ENCODE peak calls at places on chromosomes 7 and 10, in ten cellular contexts. T is DND-41; L is heart left ventricle; I is ovary; J is WTC11; K is retinal pigment epithelial cell; O is CD4-positive, alpha-beta T cell; N is HFF-Myc; H is RWPE2; Z is fibroblast of mammary gland. S is an unnamed sample.

GRCh38 chr7:92731327-92732063 is 104.9 kb downstream of the CDK6 start:
- DNase-seq in T (no peak), L (no peak), I (no peak), J (no peak), K (no peak), O (no peak), N (no peak), H (no peak), Z (no peak), S (no peak)

GRCh38 chr10:42952358-42952757 is 124.5 kb upstream of the RET start:
- DNase-seq in T (no peak), L (peak; percentile 76), I (peak; percentile 19), J (peak; percentile 87), K (no peak), O (no peak), N (no peak), H (peak; percentile 66), Z (no peak), S (peak; percentile 17)

GRCh38 chr7:157195868-157196267 is 57.1 kb downstream of the UBE3C start:
- DNase-seq in T (no peak), L (no peak), I (no peak), J (no peak), K (no peak), O (no peak), N (no peak), H (no peak), Z (no peak), S (no peak)

GRCh38 chr10:34434119-34434594 is 380.9 kb downstream of the PARD3 start:
- DNase-seq in T (no peak), L (no peak), I (no peak), J (no peak), K (no peak), O (no peak), N (peak; percentile 79), H (no peak), Z (peak; percentile 92), S (no peak)

GRCh38 chr10:97520978-97521761 is 22.4 kb downstream of the UBTD1 start:
- DNase-seq in T (no peak), L (no peak), I (no peak), J (peak; percentile 33), K (no peak), O (no peak), N (no peak), H (no peak), Z (no peak), S (no peak)

GRCh38 chr10:46548781-46549090 is 7.7 kb downstream of the GPRIN2 start:
- DNase-seq in T (peak; percentile 3), L (no peak), I (peak; percentile 33), J (no peak), K (no peak), O (no peak), N (no peak), H (no peak), Z (no peak), S (no peak)

GRCh38 chr7:111499027-111499426 is 63.3 kb downstream of the IMMP2L start:
- DNase-seq in T (no peak), L (no peak), I (no peak), J (no peak), K (no peak), O (no peak), N (peak; percentile 74), H (peak; percentile 86), Z (peak; percentile 91), S (no peak)

GRCh38 chr7:44101966-44102845 is 1.9 kb upstream of the AEBP1 start:
- DNase-seq in T (no peak), L (no peak), I (no peak), J (no peak), K (no peak), O (no peak), N (peak; percentile 47), H (no peak), Z (peak; percentile 95), S (no peak)

GRCh38 chr7:70392282-70392681 is 739.7 kb upstream of the GALNT17 start:
- DNase-seq in T (no peak), L (no peak), I (no peak), J (no peak), K (no peak), O (no peak), N (no peak), H (no peak), Z (peak; percentile 91), S (no peak)

GRCh38 chr10:89653410-89653828 is 8.4 kb upstream of the PANK1 start:
- DNase-seq in T (peak; percentile 8), L (no peak), I (no peak), J (no peak), K (peak; percentile 85), O (no peak), N (no peak), H (no peak), Z (peak; percentile 17), S (no peak)

GRCh38 chr10:125001313-125002043 is 59.6 kb downstream of the ZRANB1 start:
- DNase-seq in T (no peak), L (peak; percentile 44), I (peak; percentile 60), J (peak; percentile 9), K (no peak), O (no peak), N (no peak), H (no peak), Z (no peak), S (peak; percentile 18)

GRCh38 chr7:44067064-44067951 is 1.9 kb upstream of the PGAM2 start:
- DNase-seq in T (no peak), L (peak; percentile 22), I (peak; percentile 30), J (no peak), K (no peak), O (no peak), N (no peak), H (peak; percentile 38), Z (no peak), S (no peak)

DNA sequence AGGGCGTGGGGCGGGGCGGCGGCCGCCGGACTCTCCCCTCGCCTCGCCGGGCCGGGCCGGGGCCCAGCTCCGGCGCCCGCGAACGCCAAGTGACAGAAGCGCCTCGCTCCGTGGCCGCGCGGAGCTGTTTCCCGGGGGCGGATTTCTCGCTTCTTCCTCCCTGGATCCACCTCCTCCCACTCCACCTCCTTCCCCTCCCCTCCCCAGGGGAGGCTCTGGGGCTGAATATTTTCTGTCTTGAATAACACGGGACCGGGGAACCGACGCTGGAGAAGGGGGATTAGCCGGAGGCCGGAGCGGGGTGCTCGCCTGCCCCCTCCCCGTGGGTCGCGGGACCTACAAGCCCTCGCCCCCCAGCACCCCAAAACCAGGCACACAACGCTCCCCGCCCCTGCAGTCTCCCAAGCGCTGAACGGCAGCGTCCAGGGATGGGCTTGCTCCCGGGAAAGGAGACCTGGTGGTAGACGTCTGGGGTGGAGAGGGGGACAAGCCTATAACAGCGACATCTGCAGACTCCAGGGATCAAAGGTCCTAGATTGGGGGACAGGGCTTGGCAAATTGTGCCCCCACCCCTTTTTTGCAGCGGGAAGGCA is at the start of gene ARHGAP21:
- DNase-seq in T (peak; percentile 76), L (peak; percentile 86), I (peak; percentile 81), J (peak; percentile 40), K (no peak), O (peak; percentile 10), N (no peak), H (peak; percentile 70), Z (peak; percentile 84), S (no peak)
- TF ChIP-seq CTCF in T (peak; percentile 34), L (no peak), I (no peak), J (no peak), K (peak; percentile 16), O (peak; percentile 4), N (no peak), H (no peak), Z (no peak), S (no peak)

GRCh38 chr10:103246328-103246727 is 641 bp downstream of the RPEL1 start:
- DNase-seq in T (no peak), L (no peak), I (no peak), J (no peak), K (no peak), O (no peak), N (no peak), H (no peak), Z (peak; percentile 8), S (no peak)
- TF ChIP-seq CTCF in T (no peak), L (no peak), I (no peak), J (no peak), K (no peak), O (no peak), N (peak; percentile 14), H (peak; percentile 17), Z (peak; percentile 33), S (no peak)

GRCh38 chr7:137196665-137197064 is 146.9 kb downstream of the PTN start:
- DNase-seq in T (no peak), L (no peak), I (no peak), J (no peak), K (no peak), O (no peak), N (no peak), H (no peak), Z (no peak), S (no peak)
- TF ChIP-seq CTCF in T (no peak), L (no peak), I (no peak), J (no peak), K (no peak), O (no peak), N (no peak), H (no peak), Z (no peak), S (no peak)

GRCh38 chr7:4136036-4136435 is 546.1 kb upstream of the FOXK1 start:
- DNase-seq in T (no peak), L (no peak), I (no peak), J (no peak), K (no peak), O (no peak), N (no peak), H (no peak), Z (no peak), S (no peak)

GRCh38 chr7:4134631-4135030 is 547.5 kb upstream of the FOXK1 start:
- DNase-seq in T (no peak), L (no peak), I (peak; percentile 67), J (no peak), K (no peak), O (no peak), N (no peak), H (peak; percentile 48), Z (no peak), S (no peak)

GRCh38 chr7:4138866-4139265 is 543.2 kb upstream of the FOXK1 start:
- DNase-seq in T (no peak), L (peak; percentile 53), I (no peak), J (no peak), K (no peak), O (no peak), N (no peak), H (peak; percentile 45), Z (no peak), S (no peak)

GRCh38 chr7:4134204-4134603 is 547.9 kb upstream of the FOXK1 start:
- DNase-seq in T (no peak), L (no peak), I (no peak), J (no peak), K (no peak), O (no peak), N (no peak), H (peak; percentile 22), Z (no peak), S (no peak)

DNA sequence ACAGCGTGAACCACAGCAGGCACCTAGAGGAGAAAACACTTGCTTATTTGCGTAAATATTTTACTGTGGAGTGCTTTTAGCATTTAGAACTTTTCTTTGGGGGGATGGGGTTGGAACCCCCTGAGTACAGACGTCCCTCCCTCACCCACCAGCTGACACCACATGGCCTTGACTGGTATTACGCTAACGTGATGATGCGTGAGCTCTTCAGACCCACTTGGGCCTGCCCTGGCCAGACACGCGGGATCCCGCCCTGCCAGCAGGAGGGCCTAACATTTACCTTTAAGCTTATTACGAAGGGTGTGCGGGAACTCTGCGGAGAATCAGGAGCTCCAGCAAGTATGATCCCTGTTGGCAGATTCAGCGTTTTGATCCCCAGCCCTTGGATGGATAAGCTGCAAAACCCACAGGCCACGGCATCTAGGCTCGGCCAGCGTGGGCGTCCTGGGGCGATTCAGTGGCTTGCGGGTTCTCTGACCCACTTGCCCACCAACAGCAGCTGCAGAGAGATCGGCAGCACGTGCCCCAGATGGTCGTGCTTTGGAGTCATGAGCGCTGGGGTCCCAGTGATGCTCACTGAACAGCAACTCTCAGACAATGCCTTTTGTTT is 545.5 kb upstream of the FOXK1 start:
- DNase-seq in T (no peak), L (no peak), I (peak; percentile 70), J (no peak), K (no peak), O (no peak), N (no peak), H (no peak), Z (no peak), S (no peak)
- TF ChIP-seq CTCF in T (no peak), L (no peak), I (no peak), J (no peak), K (no peak), O (no peak), N (no peak), H (no peak), Z (no peak), S (no peak)